ENCODE peak calls at places on chromosome 12, in seven cellular contexts. One of them, this sample, is unnamed.
A peak's percentile ranks its signal among the peaks of the same experiment; 100 is the strongest.

GRCh38 chr12:90024261-90024660 is 315.6 kb upstream of the ATP2B1 start:
- DNase-seq in BJ: peak; percentile 65
- DNase-seq in progenitor cell of endocrine pancreas: no peak
- DNase-seq in NB4: no peak
- DNase-seq in mucosa of gallbladder: no peak
- DNase-seq in cardiac muscle cell: no peak
- DNase-seq in nephron progenitor cell: no peak
- DNase-seq in this sample: no peak

GRCh38 chr12:103840881-103841689 is at the start of gene NT5DC3:
- DNase-seq in nephron progenitor cell: peak; percentile 88
- DNase-seq in progenitor cell of endocrine pancreas: peak; percentile 78
- DNase-seq in mucosa of gallbladder: peak; percentile 80
- DNase-seq in NB4: peak; percentile 93
- DNase-seq in BJ: no peak
- DNase-seq in cardiac muscle cell: peak; percentile 91
- DNase-seq in this sample: peak; percentile 52

GRCh38 chr12:24268663-24269186 is 319.3 kb upstream of the SOX5 start:
- DNase-seq in BJ: no peak
- DNase-seq in progenitor cell of endocrine pancreas: no peak
- DNase-seq in mucosa of gallbladder: no peak
- DNase-seq in NB4: no peak
- DNase-seq in nephron progenitor cell: no peak
- DNase-seq in cardiac muscle cell: no peak
- DNase-seq in this sample: no peak

GRCh38 chr12:116276433-116277216 is 868 bp downstream of the MED13L start:
- DNase-seq in nephron progenitor cell: peak; percentile 74
- DNase-seq in NB4: peak; percentile 85
- DNase-seq in mucosa of gallbladder: peak; percentile 70
- DNase-seq in BJ: no peak
- DNase-seq in cardiac muscle cell: peak; percentile 86
- DNase-seq in progenitor cell of endocrine pancreas: peak; percentile 62
- DNase-seq in this sample: peak; percentile 33

GRCh38 chr12:47346251-47347019 is 266.7 kb upstream of the AMIGO2 start:
- DNase-seq in NB4: no peak
- DNase-seq in cardiac muscle cell: no peak
- DNase-seq in nephron progenitor cell: no peak
- DNase-seq in BJ: no peak
- DNase-seq in mucosa of gallbladder: peak; percentile 61
- DNase-seq in progenitor cell of endocrine pancreas: no peak
- DNase-seq in this sample: no peak

GRCh38 chr12:121465921-121466799 is 66.2 kb downstream of the RNF34 start:
- DNase-seq in progenitor cell of endocrine pancreas: no peak
- DNase-seq in nephron progenitor cell: peak; percentile 52
- DNase-seq in cardiac muscle cell: peak; percentile 33
- DNase-seq in NB4: peak; percentile 72
- DNase-seq in mucosa of gallbladder: no peak
- DNase-seq in BJ: no peak
- DNase-seq in this sample: no peak

GRCh38 chr12:45279916-45280547 is 64.1 kb downstream of the ANO6 start:
- DNase-seq in mucosa of gallbladder: no peak
- DNase-seq in cardiac muscle cell: no peak
- DNase-seq in NB4: no peak
- DNase-seq in nephron progenitor cell: no peak
- DNase-seq in progenitor cell of endocrine pancreas: no peak
- DNase-seq in BJ: no peak
- DNase-seq in this sample: no peak

GRCh38 chr12:124651508-124652273 is 84.3 kb upstream of the NCOR2 start:
- DNase-seq in nephron progenitor cell: no peak
- DNase-seq in BJ: no peak
- DNase-seq in NB4: no peak
- DNase-seq in mucosa of gallbladder: no peak
- DNase-seq in cardiac muscle cell: no peak
- DNase-seq in progenitor cell of endocrine pancreas: no peak
- DNase-seq in this sample: no peak